ENCODE peak calls at places on chromosomes 1 and 21, in nine cellular contexts. B is HEK293T; E is cardiac fibroblast; C is HTR-8/SVneo; M is fibroblast of the conjunctiva; X is head of caudate nucleus; S is brain microvascular endothelial cell; Y is activated T-helper 9 cell treated with anti-CD3 and anti-CD28 coated beads, Interleukin-2, amount 50 U/mL, for 16 hours; A is T-helper 9 cell. V is an unnamed sample.

GRCh38 chr1:89605692-89606091 is 27.2 kb upstream of the LRRC8C start:
- DNase-seq in B (no peak), E (peak), C (peak), M (peak), X (no peak), S (peak), Y (no peak), A (no peak), V (peak)

GRCh38 chr1:65467536-65467935 is 47.1 kb downstream of the LEPR start:
- DNase-seq in B (peak), E (peak), C (peak), M (no peak), X (no peak), S (peak), Y (no peak), A (no peak), V (peak)

GRCh38 chr1:77631751-77632150 is 50.7 kb downstream of the ZZZ3 start:
- DNase-seq in B (no peak), E (no peak), C (no peak), M (no peak), X (no peak), S (no peak), Y (no peak), A (no peak), V (no peak)

GRCh38 chr1:84382127-84382526 is 16.2 kb upstream of the DNASE2B start:
- DNase-seq in B (no peak), E (peak), C (no peak), M (no peak), X (no peak), S (peak), Y (no peak), A (no peak), V (peak)

GRCh38 chr1:96978431-96978830 is 256.8 kb downstream of the PTBP2 start:
- DNase-seq in B (no peak), E (no peak), C (no peak), M (no peak), X (no peak), S (no peak), Y (no peak), A (no peak), V (peak)

GRCh38 chr1:30880631-30881155 is 27.9 kb downstream of the SDC3 start:
- DNase-seq in B (no peak), E (no peak), C (no peak), M (no peak), X (no peak), S (no peak), Y (no peak), A (no peak), V (no peak)

GRCh38 chr1:85229574-85230097 is 28.8 kb upstream of the SYDE2 start:
- DNase-seq in B (no peak), E (no peak), C (no peak), M (no peak), X (no peak), S (no peak), Y (no peak), A (no peak), V (peak)

GRCh38 chr21:25862596-25862995 is 127.8 kb downstream of the GABPA start:
- DNase-seq in B (peak), E (peak), C (peak), M (no peak), X (no peak), S (peak), Y (no peak), A (no peak), V (no peak)

GRCh38 chr21:16455526-16455925 is 725.7 kb downstream of the USP25 start:
- DNase-seq in B (no peak), E (no peak), C (no peak), M (no peak), X (no peak), S (no peak), Y (no peak), A (no peak), V (no peak)

GRCh38 chr1:241423541-241424479 is 66.8 kb upstream of the RGS7 start:
- DNase-seq in B (peak), E (peak), C (peak), M (no peak), X (peak), S (no peak), Y (no peak), A (no peak), V (no peak)

GRCh38 chr1:204241050-204241449 is 27.3 kb upstream of the GOLT1A start:
- DNase-seq in B (no peak), E (no peak), C (no peak), M (no peak), X (no peak), S (no peak), Y (no peak), A (no peak), V (no peak)

GRCh38 chr21:44353200-44353970 is at the start of gene TRPM2:
- DNase-seq in B (no peak), E (peak), C (no peak), M (no peak), X (no peak), S (no peak), Y (no peak), A (no peak), V (no peak)

GRCh38 chr1:161382214-161383019 is 14.7 kb upstream of the CFAP126 start:
- DNase-seq in B (peak), E (peak), C (peak), M (no peak), X (no peak), S (peak), Y (no peak), A (no peak), V (no peak)

GRCh38 chr21:38899277-38899947 is 93.7 kb downstream of the ETS2 start:
- DNase-seq in B (no peak), E (no peak), C (no peak), M (no peak), X (no peak), S (no peak), Y (no peak), A (no peak), V (no peak)

GRCh38 chr1:200226268-200226968 is 183.4 kb downstream of the ZNF281 start:
- DNase-seq in B (no peak), E (no peak), C (no peak), M (no peak), X (no peak), S (no peak), Y (no peak), A (no peak), V (no peak)

GRCh38 chr1:94716966-94717365 is 103.2 kb upstream of the SLC44A3 start:
- DNase-seq in B (no peak), E (peak), C (no peak), M (no peak), X (no peak), S (no peak), Y (no peak), A (no peak), V (no peak)

GRCh38 chr1:8599813-8600212 is 217.6 kb downstream of the RERE start:
- DNase-seq in B (no peak), E (no peak), C (no peak), M (no peak), X (no peak), S (no peak), Y (no peak), A (no peak), V (no peak)

GRCh38 chr1:94986783-94987182 is 59.9 kb upstream of the CNN3 start:
- DNase-seq in B (no peak), E (peak), C (no peak), M (no peak), X (no peak), S (peak), Y (no peak), A (no peak), V (no peak)

GRCh38 chr1:162357681-162358266 is 18.9 kb downstream of the SPATA46 start:
- DNase-seq in B (peak), E (peak), C (peak), M (no peak), X (no peak), S (peak), Y (no peak), A (no peak), V (no peak)

GRCh38 chr1:200415693-200416593 is 6.1 kb upstream of the ZNF281 start:
- DNase-seq in B (no peak), E (peak), C (peak), M (peak), X (no peak), S (peak), Y (no peak), A (no peak), V (peak)

GRCh38 chr1:1087351-1088035 is 13.4 kb upstream of the RNF223 start:
- DNase-seq in B (no peak), E (no peak), C (no peak), M (no peak), X (peak), S (no peak), Y (no peak), A (no peak), V (no peak)

GRCh38 chr1:210244746-210245367 is 12.3 kb downstream of the SERTAD4 start:
- DNase-seq in B (no peak), E (peak), C (no peak), M (no peak), X (no peak), S (no peak), Y (no peak), A (no peak), V (no peak)

GRCh38 chr1:233584376-233584775 is 29.5 kb upstream of the KCNK1 start:
- DNase-seq in B (no peak), E (no peak), C (no peak), M (no peak), X (no peak), S (no peak), Y (no peak), A (no peak), V (no peak)

GRCh38 chr21:15276243-15276642 is 211.4 kb upstream of the NRIP1 start:
- DNase-seq in B (no peak), E (no peak), C (no peak), M (no peak), X (no peak), S (no peak), Y (no peak), A (no peak), V (no peak)

GRCh38 chr1:227733751-227734545 is 1.2 kb downstream of the JMJD4 start:
- DNase-seq in B (no peak), E (no peak), C (no peak), M (no peak), X (no peak), S (no peak), Y (no peak), A (no peak), V (peak)

GRCh38 chr1:230104395-230105244 is 37.6 kb downstream of the GALNT2 start:
- DNase-seq in B (no peak), E (peak), C (peak), M (peak), X (peak), S (peak), Y (peak), A (peak), V (peak)

GRCh38 chr1:184494929-184495328 is 108.1 kb downstream of the C1orf21 start:
- DNase-seq in B (no peak), E (no peak), C (no peak), M (no peak), X (no peak), S (no peak), Y (no peak), A (no peak), V (no peak)

GRCh38 chr1:208243851-208244583 is at the start of gene PLXNA2:
- DNase-seq in B (peak), E (peak), C (peak), M (peak), X (peak), S (peak), Y (peak), A (peak), V (peak)

GRCh38 chr1:207040181-207040533 is 7.6 kb upstream of the C1orf116 start:
- DNase-seq in B (no peak), E (no peak), C (no peak), M (no peak), X (no peak), S (no peak), Y (no peak), A (no peak), V (no peak)

GRCh38 chr1:77513839-77514763 is 168.4 kb downstream of the ZZZ3 start:
- DNase-seq in B (no peak), E (peak), C (peak), M (peak), X (peak), S (peak), Y (no peak), A (no peak), V (no peak)

GRCh38 chr1:168321945-168322344 is 41.3 kb downstream of the TBX19 start:
- DNase-seq in B (no peak), E (peak), C (peak), M (no peak), X (no peak), S (peak), Y (no peak), A (no peak), V (no peak)

V was measured in PC-9.